ENCODE peak calls at places on chromosomes 16 and 17, in seven cellular contexts. J, U, R, Z, P, A and X are unnamed samples.

GRCh38 chr17:76623271-76624146 is 20.0 kb downstream of the ST6GALNAC1 start:
- DNase-seq in U (peak; percentile 20), R (peak; percentile 68), Z (peak; percentile 49), J (peak; percentile 60), P (peak; percentile 82), A (peak; percentile 72), X (peak; percentile 74)

GRCh38 chr16:117381-118365 is 20.8 kb downstream of the NPRL3 start:
- DNase-seq in U (no peak), A (peak; percentile 76), J (no peak), P (peak; percentile 73), Z (peak; percentile 41), R (peak; percentile 46), X (peak; percentile 68)

GRCh38 chr17:57940653-57941329 is 14.4 kb downstream of the CUEDC1 start:
- DNase-seq in R (peak; percentile 26), P (no peak), J (peak; percentile 50), U (no peak), A (peak; percentile 73), Z (no peak), X (no peak)

GRCh38 chr17:6603746-6604325 is 36.7 kb downstream of the KIAA0753 start:
- DNase-seq in J (no peak), Z (no peak), P (no peak), A (peak; percentile 15), U (no peak), R (no peak), X (no peak)

GRCh38 chr17:2213291-2213960 is 90.2 kb downstream of the SMG6 start:
- DNase-seq in J (peak; percentile 67), Z (no peak), R (no peak), U (no peak), A (no peak), P (no peak), X (no peak)

GRCh38 chr17:76036497-76037380 is 9.6 kb upstream of the EVPL start:
- DNase-seq in P (no peak), Z (no peak), A (no peak), R (no peak), U (no peak), J (no peak), X (no peak)

GRCh38 chr17:51425793-51426192 is 165.4 kb downstream of the UTP18 start:
- DNase-seq in Z (no peak), A (no peak), U (no peak), J (no peak), P (no peak), R (no peak), X (no peak)

GRCh38 chr16:68179855-68180254 is 56.1 kb downstream of the ESRP2 start:
- DNase-seq in A (no peak), P (no peak), U (no peak), J (no peak), R (no peak), Z (no peak), X (no peak)

GRCh38 chr16:68823401-68823800 is 19.9 kb upstream of the TANGO6 start:
- DNase-seq in A (no peak), R (no peak), Z (no peak), P (peak; percentile 55), U (no peak), J (no peak), X (no peak)

GRCh38 chr17:31687505-31688126 is 171.4 kb downstream of the COPRS start:
- DNase-seq in Z (no peak), J (no peak), R (no peak), U (no peak), P (no peak), A (no peak), X (no peak)

GRCh38 chr17:20852541-20853370 is 190.1 kb downstream of the USP22 start:
- DNase-seq in P (peak; percentile 11), J (peak; percentile 17), U (no peak), A (no peak), R (no peak), Z (no peak), X (no peak)

GRCh38 chr16:55056585-55057520 is 126.2 kb downstream of the IRX5 start:
- DNase-seq in R (no peak), J (no peak), P (no peak), A (no peak), Z (no peak), U (no peak), X (no peak)

GRCh38 chr17:58587713-58588117 is 73.3 kb upstream of the MTMR4 start:
- DNase-seq in U (no peak), P (peak; percentile 77), R (peak; percentile 21), A (peak; percentile 54), J (peak; percentile 24), Z (peak; percentile 24), X (peak; percentile 52)

GRCh38 chr16:29820271-29820701 is at the start of gene MVP:
- DNase-seq in J (peak; percentile 38), R (peak; percentile 55), U (no peak), Z (no peak), P (peak; percentile 63), A (peak; percentile 83), X (peak; percentile 42)

GRCh38 chr17:65902831-65903549 is 288.9 kb downstream of the CEP112 start:
- DNase-seq in R (no peak), P (no peak), U (no peak), Z (no peak), J (no peak), A (peak; percentile 37), X (no peak)

GRCh38 chr17:8696951-8697745 is 47.5 kb downstream of the CCDC42 start:
- DNase-seq in J (no peak), P (no peak), U (peak; percentile 40), A (peak; percentile 19), Z (no peak), R (no peak), X (no peak)